ENCODE peak calls at places on chromosomes 2 and 18, in eight cellular contexts. One of them, this sample, is unnamed.

GRCh38 chr2:192016265-192016664 is 169.4 kb upstream of the CAVIN2 start:
- DNase-seq in right atrium auricular region: no peak
- DNase-seq in cardiac fibroblast: peak
- DNase-seq in psoas muscle: no peak
- DNase-seq in bronchial epithelial cell: peak
- DNase-seq in suprapubic skin: no peak
- DNase-seq in astrocyte of the spinal cord: peak
- DNase-seq in keratinocyte: no peak
- DNase-seq in this sample: no peak

GRCh38 chr18:54736981-54737380 is 91.3 kb upstream of the RAB27B start:
- DNase-seq in right atrium auricular region: no peak
- DNase-seq in cardiac fibroblast: peak
- DNase-seq in psoas muscle: no peak
- DNase-seq in bronchial epithelial cell: peak
- DNase-seq in suprapubic skin: no peak
- DNase-seq in astrocyte of the spinal cord: peak
- DNase-seq in keratinocyte: no peak
- DNase-seq in this sample: no peak

GRCh38 chr2:168025487-168026203 is 221.8 kb downstream of the STK39 start:
- DNase-seq in right atrium auricular region: no peak
- DNase-seq in cardiac fibroblast: peak
- DNase-seq in psoas muscle: no peak
- DNase-seq in bronchial epithelial cell: peak
- DNase-seq in suprapubic skin: no peak
- DNase-seq in astrocyte of the spinal cord: no peak
- DNase-seq in keratinocyte: no peak
- DNase-seq in this sample: peak

GRCh38 chr2:233131991-233132390 is 71.8 kb downstream of the INPP5D start:
- DNase-seq in right atrium auricular region: no peak
- DNase-seq in cardiac fibroblast: no peak
- DNase-seq in psoas muscle: no peak
- DNase-seq in bronchial epithelial cell: no peak
- DNase-seq in suprapubic skin: no peak
- DNase-seq in astrocyte of the spinal cord: no peak
- DNase-seq in keratinocyte: no peak
- DNase-seq in this sample: no peak

GRCh38 chr2:20615466-20616241 is 35.2 kb downstream of the HS1BP3 start:
- DNase-seq in right atrium auricular region: no peak
- DNase-seq in cardiac fibroblast: peak
- DNase-seq in psoas muscle: no peak
- DNase-seq in bronchial epithelial cell: no peak
- DNase-seq in suprapubic skin: peak
- DNase-seq in astrocyte of the spinal cord: no peak
- DNase-seq in keratinocyte: no peak
- DNase-seq in this sample: no peak

GRCh38 chr2:220417503-220417902 is 790.1 kb downstream of the SLC4A3 start:
- DNase-seq in right atrium auricular region: no peak
- DNase-seq in cardiac fibroblast: no peak
- DNase-seq in psoas muscle: no peak
- DNase-seq in bronchial epithelial cell: no peak
- DNase-seq in suprapubic skin: no peak
- DNase-seq in astrocyte of the spinal cord: no peak
- DNase-seq in keratinocyte: no peak
- DNase-seq in this sample: peak

GRCh38 chr2:66695211-66695735 is 260.3 kb downstream of the MEIS1 start:
- DNase-seq in right atrium auricular region: no peak
- DNase-seq in cardiac fibroblast: no peak
- DNase-seq in psoas muscle: no peak
- DNase-seq in bronchial epithelial cell: no peak
- DNase-seq in suprapubic skin: no peak
- DNase-seq in astrocyte of the spinal cord: no peak
- DNase-seq in keratinocyte: no peak
- DNase-seq in this sample: no peak

GRCh38 chr2:67237288-67237687 is 159.8 kb upstream of the ETAA1 start:
- DNase-seq in right atrium auricular region: no peak
- DNase-seq in cardiac fibroblast: peak
- DNase-seq in psoas muscle: no peak
- DNase-seq in bronchial epithelial cell: no peak
- DNase-seq in suprapubic skin: no peak
- DNase-seq in astrocyte of the spinal cord: no peak
- DNase-seq in keratinocyte: no peak
- DNase-seq in this sample: peak

GRCh38 chr2:160207271-160207670 is 7.2 kb upstream of the ITGB6 start:
- DNase-seq in right atrium auricular region: no peak
- DNase-seq in cardiac fibroblast: no peak
- DNase-seq in psoas muscle: no peak
- DNase-seq in bronchial epithelial cell: peak
- DNase-seq in suprapubic skin: no peak
- DNase-seq in astrocyte of the spinal cord: no peak
- DNase-seq in keratinocyte: no peak
- DNase-seq in this sample: no peak

GRCh38 chr2:27118525-27119329 is at the start of gene CGREF1:
- DNase-seq in right atrium auricular region: no peak
- DNase-seq in cardiac fibroblast: no peak
- DNase-seq in psoas muscle: no peak
- DNase-seq in bronchial epithelial cell: no peak
- DNase-seq in suprapubic skin: no peak
- DNase-seq in astrocyte of the spinal cord: no peak
- DNase-seq in keratinocyte: no peak
- DNase-seq in this sample: peak

GRCh38 chr18:23662309-23663263 is at the start of gene ANKRD29:
- DNase-seq in right atrium auricular region: no peak
- DNase-seq in cardiac fibroblast: peak
- DNase-seq in psoas muscle: peak
- DNase-seq in bronchial epithelial cell: no peak
- DNase-seq in suprapubic skin: no peak
- DNase-seq in astrocyte of the spinal cord: peak
- DNase-seq in keratinocyte: no peak
- DNase-seq in this sample: peak

GRCh38 chr2:216362730-216363129 is 9.6 kb downstream of the MARCHF4 start:
- DNase-seq in right atrium auricular region: no peak
- DNase-seq in cardiac fibroblast: peak
- DNase-seq in psoas muscle: no peak
- DNase-seq in bronchial epithelial cell: peak
- DNase-seq in suprapubic skin: no peak
- DNase-seq in astrocyte of the spinal cord: peak
- DNase-seq in keratinocyte: peak
- DNase-seq in this sample: peak

GRCh38 chr2:20474757-20475566 is 28.1 kb downstream of the RHOB start:
- DNase-seq in right atrium auricular region: no peak
- DNase-seq in cardiac fibroblast: no peak
- DNase-seq in psoas muscle: no peak
- DNase-seq in bronchial epithelial cell: no peak
- DNase-seq in suprapubic skin: peak
- DNase-seq in astrocyte of the spinal cord: no peak
- DNase-seq in keratinocyte: no peak
- DNase-seq in this sample: no peak

GRCh38 chr2:43605079-43605655 is 9.3 kb upstream of the THADA start:
- DNase-seq in right atrium auricular region: no peak
- DNase-seq in cardiac fibroblast: peak
- DNase-seq in psoas muscle: no peak
- DNase-seq in bronchial epithelial cell: peak
- DNase-seq in suprapubic skin: no peak
- DNase-seq in astrocyte of the spinal cord: peak
- DNase-seq in keratinocyte: no peak
- DNase-seq in this sample: peak

GRCh38 chr2:217521820-217522219 is 481.0 kb downstream of the TNS1 start:
- DNase-seq in right atrium auricular region: no peak
- DNase-seq in cardiac fibroblast: peak
- DNase-seq in psoas muscle: no peak
- DNase-seq in bronchial epithelial cell: no peak
- DNase-seq in suprapubic skin: no peak
- DNase-seq in astrocyte of the spinal cord: no peak
- DNase-seq in keratinocyte: no peak
- DNase-seq in this sample: no peak

GRCh38 chr2:158953926-158954763 is 14.3 kb upstream of the TANC1 start:
- DNase-seq in right atrium auricular region: peak
- DNase-seq in cardiac fibroblast: peak
- DNase-seq in psoas muscle: peak
- DNase-seq in bronchial epithelial cell: peak
- DNase-seq in suprapubic skin: peak
- DNase-seq in astrocyte of the spinal cord: peak
- DNase-seq in keratinocyte: no peak
- DNase-seq in this sample: peak

GRCh38 chr2:231900486-231900942 is 25.7 kb downstream of the NPPC start:
- DNase-seq in right atrium auricular region: peak
- DNase-seq in cardiac fibroblast: peak
- DNase-seq in psoas muscle: peak
- DNase-seq in bronchial epithelial cell: peak
- DNase-seq in suprapubic skin: no peak
- DNase-seq in astrocyte of the spinal cord: peak
- DNase-seq in keratinocyte: no peak
- DNase-seq in this sample: peak

GRCh38 chr2:237600205-237600846 is 9.8 kb upstream of the RAB17 start:
- DNase-seq in right atrium auricular region: peak
- DNase-seq in cardiac fibroblast: peak
- DNase-seq in psoas muscle: peak
- DNase-seq in bronchial epithelial cell: no peak
- DNase-seq in suprapubic skin: no peak
- DNase-seq in astrocyte of the spinal cord: no peak
- DNase-seq in keratinocyte: no peak
- DNase-seq in this sample: peak
- TF ChIP-seq CTCF in right atrium auricular region: no peak
- TF ChIP-seq CTCF in cardiac fibroblast: peak
- TF ChIP-seq CTCF in psoas muscle: peak
- TF ChIP-seq CTCF in bronchial epithelial cell: no peak
- TF ChIP-seq CTCF in suprapubic skin: no peak
- TF ChIP-seq CTCF in astrocyte of the spinal cord: no peak
- TF ChIP-seq CTCF in keratinocyte: no peak
- TF ChIP-seq CTCF in this sample: peak

GRCh38 chr2:85541262-85541661 is 2.3 kb downstream of the MAT2A start:
- DNase-seq in right atrium auricular region: no peak
- DNase-seq in cardiac fibroblast: no peak
- DNase-seq in psoas muscle: no peak
- DNase-seq in bronchial epithelial cell: no peak
- DNase-seq in suprapubic skin: no peak
- DNase-seq in astrocyte of the spinal cord: no peak
- DNase-seq in keratinocyte: no peak
- DNase-seq in this sample: no peak

GRCh38 chr2:85541753-85542457 is 2.9 kb downstream of the MAT2A start:
- DNase-seq in right atrium auricular region: no peak
- DNase-seq in cardiac fibroblast: no peak
- DNase-seq in psoas muscle: no peak
- DNase-seq in bronchial epithelial cell: no peak
- DNase-seq in suprapubic skin: peak
- DNase-seq in astrocyte of the spinal cord: no peak
- DNase-seq in keratinocyte: no peak
- DNase-seq in this sample: no peak

GRCh38 chr2:85540131-85540587 is 1.2 kb downstream of the MAT2A start:
- DNase-seq in right atrium auricular region: no peak
- DNase-seq in cardiac fibroblast: peak
- DNase-seq in psoas muscle: no peak
- DNase-seq in bronchial epithelial cell: no peak
- DNase-seq in suprapubic skin: no peak
- DNase-seq in astrocyte of the spinal cord: no peak
- DNase-seq in keratinocyte: no peak
- DNase-seq in this sample: peak

GRCh38 chr2:85545780-85546240 is 6.8 kb downstream of the MAT2A start:
- DNase-seq in right atrium auricular region: no peak
- DNase-seq in cardiac fibroblast: no peak
- DNase-seq in psoas muscle: no peak
- DNase-seq in bronchial epithelial cell: no peak
- DNase-seq in suprapubic skin: peak
- DNase-seq in astrocyte of the spinal cord: no peak
- DNase-seq in keratinocyte: no peak
- DNase-seq in this sample: peak

GRCh38 chr2:85542777-85543176 is 3.8 kb downstream of the MAT2A start:
- DNase-seq in right atrium auricular region: no peak
- DNase-seq in cardiac fibroblast: no peak
- DNase-seq in psoas muscle: no peak
- DNase-seq in bronchial epithelial cell: no peak
- DNase-seq in suprapubic skin: no peak
- DNase-seq in astrocyte of the spinal cord: no peak
- DNase-seq in keratinocyte: no peak
- DNase-seq in this sample: no peak
- H3K4me3 ChIP-seq in right atrium auricular region: no peak
- H3K4me3 ChIP-seq in cardiac fibroblast: no peak
- H3K4me3 ChIP-seq in psoas muscle: peak
- H3K4me3 ChIP-seq in bronchial epithelial cell: no peak
- H3K4me3 ChIP-seq in suprapubic skin: peak
- H3K4me3 ChIP-seq in astrocyte of the spinal cord: no peak
- H3K4me3 ChIP-seq in keratinocyte: no peak
- H3K4me3 ChIP-seq in this sample: no peak

DNA sequence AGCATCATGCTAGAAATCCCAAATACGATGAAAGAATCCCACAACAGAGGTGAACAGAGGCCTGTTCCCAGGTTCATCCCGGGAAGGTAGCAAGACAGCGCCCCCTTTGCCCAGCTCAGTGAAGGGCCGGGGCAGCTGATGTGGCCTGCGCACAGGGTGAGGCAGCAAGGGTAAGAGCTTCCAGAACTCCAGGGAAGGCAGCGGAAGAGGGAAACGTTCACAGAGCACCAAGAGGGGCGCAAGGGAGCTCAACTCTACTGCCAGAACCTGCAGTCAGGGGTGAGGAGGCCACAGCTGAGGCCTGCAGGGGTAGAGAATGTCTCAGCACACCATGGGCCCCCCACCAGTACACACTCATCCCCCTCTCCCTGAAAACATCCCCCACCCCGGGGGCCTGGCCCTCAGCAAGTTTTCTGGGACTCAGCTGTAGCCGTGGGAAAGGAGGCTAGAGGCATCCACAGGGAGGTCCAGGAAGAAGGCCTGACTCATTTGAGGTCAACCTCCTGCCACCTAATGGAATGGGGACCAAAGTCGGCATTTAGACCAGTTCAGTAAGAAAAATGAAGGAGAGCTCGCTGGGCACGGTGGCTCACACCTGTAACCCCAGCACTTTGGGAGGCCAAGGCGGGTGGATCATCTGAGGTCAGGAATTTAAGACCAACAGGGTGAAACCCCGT is 95.6 kb upstream of the ASAP2 start:
- DNase-seq in right atrium auricular region: no peak
- DNase-seq in cardiac fibroblast: peak
- DNase-seq in psoas muscle: no peak
- DNase-seq in bronchial epithelial cell: no peak
- DNase-seq in suprapubic skin: no peak
- DNase-seq in astrocyte of the spinal cord: peak
- DNase-seq in keratinocyte: no peak
- DNase-seq in this sample: peak
- TF ChIP-seq CTCF in right atrium auricular region: no peak
- TF ChIP-seq CTCF in cardiac fibroblast: peak
- TF ChIP-seq CTCF in psoas muscle: no peak
- TF ChIP-seq CTCF in bronchial epithelial cell: peak
- TF ChIP-seq CTCF in suprapubic skin: no peak
- TF ChIP-seq CTCF in astrocyte of the spinal cord: peak
- TF ChIP-seq CTCF in keratinocyte: peak
- TF ChIP-seq CTCF in this sample: peak

DNA sequence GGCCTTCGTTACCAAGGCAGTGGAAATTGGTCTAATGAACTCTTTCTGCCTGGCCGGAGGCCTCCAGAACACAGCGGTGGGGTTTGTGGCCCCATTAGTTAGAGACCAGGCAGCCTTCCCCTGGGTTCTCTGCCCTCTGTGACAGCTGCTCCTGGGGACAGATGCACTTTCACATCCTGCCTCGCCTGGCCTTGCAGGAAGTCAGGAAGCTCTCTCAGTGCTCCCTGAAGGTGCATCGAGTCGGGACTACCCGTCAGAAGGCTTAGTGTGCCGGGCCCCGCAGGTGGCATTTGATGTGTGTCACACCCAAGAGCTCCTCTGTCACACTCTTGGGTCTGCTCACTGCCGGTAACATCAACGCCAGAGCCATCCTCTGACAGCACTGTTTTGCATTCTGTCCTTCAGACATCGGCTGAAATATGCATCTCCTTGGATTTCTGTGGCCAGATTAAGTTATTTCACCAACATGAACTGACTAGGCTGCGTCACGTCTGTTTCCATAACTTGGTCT is 158.3 kb downstream of the LDLRAD4 start:
- DNase-seq in right atrium auricular region: peak
- DNase-seq in cardiac fibroblast: no peak
- DNase-seq in psoas muscle: no peak
- DNase-seq in bronchial epithelial cell: no peak
- DNase-seq in suprapubic skin: no peak
- DNase-seq in astrocyte of the spinal cord: no peak
- DNase-seq in keratinocyte: no peak
- DNase-seq in this sample: no peak
- H3K4me3 ChIP-seq in right atrium auricular region: no peak
- H3K4me3 ChIP-seq in cardiac fibroblast: no peak
- H3K4me3 ChIP-seq in psoas muscle: no peak
- H3K4me3 ChIP-seq in bronchial epithelial cell: no peak
- H3K4me3 ChIP-seq in suprapubic skin: no peak
- H3K4me3 ChIP-seq in astrocyte of the spinal cord: no peak
- H3K4me3 ChIP-seq in keratinocyte: no peak
- H3K4me3 ChIP-seq in this sample: no peak

This sample was measured in A673.